ENCODE peak calls at places on chromosome 21, in seven cellular contexts. I, D, C, S, Y, Z and A are unnamed samples.

GRCh38 chr21:43767980-43768867 is 7.9 kb downstream of the CSTB start:
- DNase-seq in I (peak), D (peak), C (no peak), S (no peak), Y (no peak), Z (no peak), A (peak)

GRCh38 chr21:44895859-44896258 is 22.4 kb upstream of the PTTG1IP start:
- DNase-seq in I (no peak), D (no peak), C (no peak), S (peak), Y (peak), Z (no peak), A (no peak)

GRCh38 chr21:46000731-46001641 is 19.4 kb downstream of the COL6A1 start:
- DNase-seq in I (no peak), D (no peak), C (no peak), S (peak), Y (peak), Z (no peak), A (no peak)

GRCh38 chr21:45294509-45295291 is 7.0 kb upstream of the POFUT2 start:
- DNase-seq in I (peak), D (peak), C (no peak), S (peak), Y (peak), Z (no peak), A (peak)

GRCh38 chr21:41431788-41432548 is 5.9 kb downstream of the MX1 start:
- DNase-seq in I (no peak), D (no peak), C (no peak), S (no peak), Y (no peak), Z (no peak), A (no peak)

GRCh38 chr21:36522174-36522810 is 42.4 kb upstream of the CLDN14 start:
- DNase-seq in I (no peak), D (no peak), C (no peak), S (no peak), Y (no peak), Z (no peak), A (no peak)

GRCh38 chr21:42532466-42533181 is 19.0 kb downstream of the SLC37A1 start:
- DNase-seq in I (no peak), D (no peak), C (no peak), S (peak), Y (peak), Z (peak), A (no peak)

GRCh38 chr21:39082656-39083376 is 100.4 kb downstream of the PSMG1 start:
- DNase-seq in I (no peak), D (peak), C (no peak), S (no peak), Y (peak), Z (no peak), A (no peak)

GRCh38 chr21:31515253-31515652 is 144.2 kb upstream of the SOD1 start:
- DNase-seq in I (no peak), D (no peak), C (no peak), S (no peak), Y (no peak), Z (no peak), A (no peak)

GRCh38 chr21:29342394-29342957 is 43.8 kb downstream of the BACH1 start:
- DNase-seq in I (peak), D (peak), C (peak), S (peak), Y (peak), Z (peak), A (peak)

GRCh38 chr21:38349111-38349746 is 92.4 kb downstream of the KCNJ15 start:
- DNase-seq in I (peak), D (no peak), C (no peak), S (no peak), Y (no peak), Z (no peak), A (peak)

GRCh38 chr21:42164064-42164789 is 54.7 kb upstream of the ABCG1 start:
- DNase-seq in I (no peak), D (peak), C (peak), S (peak), Y (peak), Z (no peak), A (peak)

GRCh38 chr21:32087452-32087851 is 191.4 kb downstream of the MIS18A start:
- DNase-seq in I (no peak), D (no peak), C (peak), S (no peak), Y (no peak), Z (no peak), A (no peak)

GRCh38 chr21:28523367-28523766 is 469.3 kb downstream of the LTN1 start:
- DNase-seq in I (no peak), D (no peak), C (no peak), S (no peak), Y (no peak), Z (no peak), A (peak)

GRCh38 chr21:26127918-26128317 is 42.7 kb downstream of the APP start:
- DNase-seq in I (peak), D (peak), C (no peak), S (no peak), Y (peak), Z (no peak), A (peak)

GRCh38 chr21:42379425-42380215 is 13.3 kb upstream of the TFF1 start:
- DNase-seq in I (no peak), D (no peak), C (no peak), S (no peak), Y (no peak), Z (no peak), A (no peak)

GRCh38 chr21:38212716-38213115 is 44.1 kb upstream of the KCNJ15 start:
- DNase-seq in I (no peak), D (no peak), C (no peak), S (no peak), Y (no peak), Z (no peak), A (no peak)

GRCh38 chr21:42362198-42362597 is 4.1 kb downstream of the TFF1 start:
- DNase-seq in I (no peak), D (no peak), C (no peak), S (no peak), Y (no peak), Z (no peak), A (no peak)